ENCODE peak calls at places on chromosome 4, in seven cellular contexts. C, P, K, Z, Y, F and G are unnamed samples.

GRCh38 chr4:13415068-13415785 is 68.9 kb downstream of the RAB28 start:
- DNase-seq in Y (no peak), C (no peak), P (no peak), F (peak), K (no peak), Z (no peak), G (no peak)

GRCh38 chr4:123904882-123905281 is 508.3 kb downstream of the SPRY1 start:
- DNase-seq in K (no peak), C (no peak), Y (no peak), F (no peak), Z (no peak), P (no peak), G (no peak)

GRCh38 chr4:172207258-172207657 is 394.1 kb downstream of the GALNTL6 start:
- DNase-seq in Y (no peak), P (no peak), Z (no peak), C (no peak), K (no peak), F (no peak), G (no peak)

GRCh38 chr4:126023946-126024345 is 709.2 kb downstream of the FAT4 start:
- DNase-seq in P (no peak), C (no peak), Z (no peak), K (no peak), F (no peak), Y (no peak), G (no peak)

GRCh38 chr4:42786350-42787070 is 106.0 kb upstream of the GRXCR1 start:
- DNase-seq in P (no peak), F (no peak), Z (no peak), Y (peak), C (no peak), K (peak), G (no peak)

GRCh38 chr4:79603681-79604080 is 195.7 kb upstream of the GK2 start:
- DNase-seq in C (no peak), P (no peak), Y (no peak), F (no peak), Z (no peak), K (no peak), G (no peak)

GRCh38 chr4:148094149-148094548 is 348.1 kb downstream of the NR3C2 start:
- DNase-seq in Y (no peak), F (no peak), C (no peak), K (peak), Z (no peak), P (no peak), G (no peak)

GRCh38 chr4:99735822-99736221 is 78.2 kb upstream of the C4orf54 start:
- DNase-seq in C (no peak), Z (no peak), Y (no peak), K (no peak), F (no peak), P (no peak), G (no peak)

GRCh38 chr4:139207873-139208403 is 30.9 kb upstream of the ELF2 start:
- DNase-seq in K (no peak), Y (no peak), P (no peak), C (no peak), F (no peak), Z (no peak), G (no peak)

GRCh38 chr4:98260047-98260578 is 1.1 kb upstream of the RAP1GDS1 start:
- DNase-seq in K (no peak), F (no peak), Z (no peak), C (peak), Y (peak), P (no peak), G (no peak)

GRCh38 chr4:173252024-173252935 is 81.9 kb downstream of the HMGB2 start:
- DNase-seq in F (no peak), K (no peak), Y (peak), Z (peak), P (no peak), C (no peak), G (no peak)

GRCh38 chr4:113179996-113180395 is 130.5 kb downstream of the ANK2 start:
- DNase-seq in F (no peak), K (no peak), Z (no peak), Y (no peak), P (no peak), C (no peak), G (no peak)

GRCh38 chr4:125719987-125720386 is 405.2 kb downstream of the FAT4 start:
- DNase-seq in C (no peak), Y (no peak), Z (peak), F (no peak), P (no peak), K (no peak), G (no peak)

GRCh38 chr4:74097631-74098550 is 1.1 kb downstream of the CXCL2 start:
- DNase-seq in C (no peak), Y (peak), Z (peak), F (no peak), K (no peak), P (no peak), G (no peak)

GRCh38 chr4:107069049-107069448 is 32.9 kb upstream of the DKK2 start:
- DNase-seq in Y (no peak), Z (no peak), C (no peak), F (no peak), K (no peak), P (no peak), G (no peak)

GRCh38 chr4:128787509-128788311 is 21.8 kb upstream of the JADE1 start:
- DNase-seq in F (no peak), K (no peak), Z (no peak), P (no peak), Y (no peak), C (no peak), G (no peak)

GRCh38 chr4:93092765-93093164 is 735.8 kb upstream of the ATOH1 start:
- DNase-seq in P (no peak), Z (no peak), K (no peak), F (no peak), C (no peak), Y (no peak), G (no peak)

GRCh38 chr4:170853422-170854021 is 763.8 kb upstream of the AADAT start:
- DNase-seq in Z (peak), C (no peak), F (no peak), Y (no peak), K (no peak), P (no peak), G (no peak)

GRCh38 chr4:22895482-22895881 is 202.7 kb downstream of the GBA3 start:
- DNase-seq in Z (no peak), P (no peak), K (no peak), Y (no peak), C (no peak), F (no peak), G (no peak)

GRCh38 chr4:55186123-55186522 is 60.7 kb upstream of the KDR start:
- DNase-seq in C (no peak), K (no peak), Y (no peak), F (no peak), P (no peak), Z (no peak), G (no peak)